ENCODE peak calls at places on chromosomes 2 and 18, in ten cellular contexts. D is astrocyte; A is upper lobe of right lung; I is BJ; U is GM23248; H is CD8-positive, alpha-beta T cell; C is adipocyte; G is lung; M is fibroblast of lung; K is right lobe of liver. J is an unnamed sample.

GRCh38 chr2:197141669-197142068 is 168.9 kb downstream of the ANKRD44 start:
- DNase-seq in U (no peak), G (no peak), A (no peak), I (no peak), K (no peak), D (no peak), M (no peak), C (no peak), H (no peak), J (no peak)

GRCh38 chr2:111168528-111168929 is 47.8 kb downstream of the BCL2L11 start:
- DNase-seq in U (peak; percentile 93), K (no peak), M (peak; percentile 78), A (no peak), G (no peak), I (no peak), H (peak; percentile 56), D (peak; percentile 69), C (peak; percentile 76), J (peak; percentile 76)

GRCh38 chr2:201709747-201710146 is 11.3 kb upstream of the MPP4 start:
- DNase-seq in K (no peak), I (no peak), C (no peak), H (no peak), U (no peak), M (peak; percentile 51), A (no peak), G (no peak), D (peak; percentile 32), J (no peak)

GRCh38 chr2:207676827-207677354 is 34.5 kb upstream of the CCNYL1 start:
- DNase-seq in C (peak; percentile 83), H (no peak), K (no peak), D (peak; percentile 90), M (peak; percentile 92), U (peak; percentile 67), G (no peak), A (no peak), I (peak; percentile 19), J (peak; percentile 70)

GRCh38 chr18:71116535-71116934 is 827.7 kb downstream of the SOCS6 start:
- DNase-seq in C (no peak), G (no peak), I (no peak), U (no peak), A (no peak), M (no peak), H (no peak), K (no peak), D (no peak), J (no peak)

GRCh38 chr18:49968649-49969309 is 155.4 kb upstream of the ACAA2 start:
- DNase-seq in K (no peak), H (no peak), C (no peak), G (no peak), A (no peak), D (no peak), I (no peak), M (no peak), U (no peak), J (no peak)

GRCh38 chr18:2441544-2441943 is 129.8 kb downstream of the METTL4 start:
- DNase-seq in U (peak; percentile 22), D (peak; percentile 40), K (no peak), I (no peak), C (no peak), H (no peak), M (peak; percentile 62), G (no peak), A (no peak), J (no peak)

GRCh38 chr18:76658627-76659026 is 163.6 kb upstream of the ZNF516 start:
- DNase-seq in D (no peak), G (no peak), A (no peak), U (peak; percentile 9), M (peak; percentile 9), I (no peak), C (no peak), K (no peak), H (no peak), J (peak; percentile 2)

GRCh38 chr2:9110893-9111569 is 95.6 kb upstream of the ASAP2 start:
- DNase-seq in C (no peak), I (no peak), H (no peak), D (peak; percentile 29), A (no peak), U (peak; percentile 28), K (no peak), G (no peak), M (peak; percentile 43), J (peak; percentile 65)

GRCh38 chr2:9385841-9386240 is 37.5 kb downstream of the ITGB1BP1 start:
- DNase-seq in D (peak; percentile 41), A (peak; percentile 49), H (no peak), M (peak; percentile 57), I (no peak), G (no peak), K (no peak), C (no peak), U (no peak), J (no peak)

GRCh38 chr2:231386446-231386845 is 9.1 kb upstream of the B3GNT7 start:
- DNase-seq in I (peak; percentile 56), A (no peak), H (no peak), D (peak; percentile 88), K (no peak), C (peak; percentile 44), G (no peak), U (peak; percentile 83), M (peak; percentile 90), J (no peak)

GRCh38 chr2:119823734-119824334 is 64.1 kb downstream of the PTPN4 start:
- DNase-seq in K (no peak), H (no peak), A (no peak), I (no peak), D (peak; percentile 19), G (no peak), C (peak; percentile 72), U (peak; percentile 72), M (peak; percentile 46), J (peak; percentile 49)

GRCh38 chr2:24233321-24233720 is 58.5 kb downstream of the FAM228A start:
- DNase-seq in K (no peak), C (no peak), D (no peak), U (peak; percentile 19), I (no peak), M (peak; percentile 16), H (no peak), A (no peak), G (no peak), J (no peak)

GRCh38 chr2:230666446-230666845 is 46.2 kb upstream of the CAB39 start:
- DNase-seq in C (no peak), I (no peak), D (no peak), G (no peak), M (no peak), K (no peak), U (no peak), H (no peak), A (no peak), J (no peak)

GRCh38 chr2:29110916-29111315 is 4.3 kb upstream of the CLIP4 start:
- DNase-seq in A (no peak), M (peak; percentile 54), K (no peak), U (peak; percentile 60), C (no peak), D (peak; percentile 36), G (no peak), H (no peak), I (no peak), J (no peak)

GRCh38 chr2:218074031-218074430 is 5.0 kb downstream of the RUFY4 start:
- DNase-seq in I (no peak), K (no peak), M (peak; percentile 5), U (no peak), H (no peak), D (no peak), C (peak; percentile 44), A (no peak), G (no peak), J (peak; percentile 75)

GRCh38 chr18:61992285-61992684 is 99.5 kb upstream of the RNF152 start:
- DNase-seq in C (peak; percentile 79), G (no peak), D (peak; percentile 91), U (peak; percentile 81), I (peak; percentile 46), H (no peak), M (peak; percentile 94), A (no peak), K (no peak), J (peak; percentile 92)

GRCh38 chr2:158496986-158497385 is 40.2 kb downstream of the PKP4 start:
- DNase-seq in D (no peak), C (no peak), M (no peak), K (no peak), H (no peak), I (no peak), G (no peak), A (no peak), U (no peak), J (no peak)

GRCh38 chr2:1742680-1743395 is 1.5 kb downstream of the PXDN start:
- DNase-seq in U (peak; percentile 96), A (peak; percentile 84), M (peak; percentile 94), I (peak; percentile 80), K (peak; percentile 59), H (no peak), D (peak; percentile 93), C (peak; percentile 93), G (peak; percentile 67), J (peak; percentile 85)
- H3K4me3 ChIP-seq in U (peak overlapping the region; percentile 95), A (peak overlapping the region; percentile 67), M (peak overlapping the region; percentile 74), I (peak overlapping the region; percentile 78), K (peak overlapping the region; percentile 49), H (no peak overlapping the region), D (peak overlapping the region; percentile 80), C (peak overlapping the region; percentile 87), G (peak overlapping the region; percentile 52), J (peak overlapping the region; percentile 95)

GRCh38 chr2:5677133-5677532 is 15.1 kb upstream of the SOX11 start:
- DNase-seq in D (no peak), M (no peak), C (peak; percentile 10), G (no peak), U (no peak), I (no peak), A (no peak), H (no peak), K (no peak), J (no peak)
- H3K27me3 ChIP-seq in D (peaks cover 11% of the 10 kb centered on the region), M (no peaks in the 10 kb centered on the region), C (peaks cover 6% of the 10 kb centered on the region), G (no peaks in the 10 kb centered on the region), U (peaks cover 3% of the 10 kb centered on the region), I (no peaks in the 10 kb centered on the region), A (peaks cover 16% of the 10 kb centered on the region), H (no peaks in the 10 kb centered on the region), K (peaks cover 4% of the 10 kb centered on the region), J (no peaks in the 10 kb centered on the region)

DNA sequence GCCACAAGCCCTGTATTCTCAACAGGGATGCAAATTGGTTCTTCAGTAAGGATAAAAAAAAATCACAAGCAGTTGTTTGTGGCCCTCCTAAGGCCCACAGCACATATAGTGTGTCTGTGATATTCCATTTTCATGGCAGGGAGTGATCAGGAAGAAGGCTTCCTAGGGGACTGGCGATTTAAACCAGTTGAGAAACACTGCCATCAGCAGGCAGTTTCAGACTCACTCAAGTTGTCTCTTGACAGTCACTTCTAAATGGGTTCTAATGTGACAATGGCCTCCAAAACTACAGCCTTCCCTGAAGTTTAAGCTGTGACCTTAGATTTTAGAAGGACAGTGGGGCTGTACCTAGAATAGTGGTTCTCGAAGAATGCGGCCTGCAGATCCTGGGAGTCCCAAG is 6.0 kb downstream of the CIAO1 start:
- DNase-seq in U (no peak), A (no peak), G (no peak), C (no peak), I (no peak), H (no peak), D (no peak), M (no peak), K (no peak), J (no peak)
- H3K36me3 ChIP-seq in U (peaks cover 34% of the 10 kb centered on the region), A (peaks cover 97% of the 10 kb centered on the region), G (peaks cover 46% of the 10 kb centered on the region), C (peaks cover 79% of the 10 kb centered on the region), I (peaks cover 27% of the 10 kb centered on the region), H (peaks cover 39% of the 10 kb centered on the region), D (peaks cover 42% of the 10 kb centered on the region), M (peaks cover 16% of the 10 kb centered on the region), K (peaks cover 11% of the 10 kb centered on the region), J (peaks cover 89% of the 10 kb centered on the region)

DNA sequence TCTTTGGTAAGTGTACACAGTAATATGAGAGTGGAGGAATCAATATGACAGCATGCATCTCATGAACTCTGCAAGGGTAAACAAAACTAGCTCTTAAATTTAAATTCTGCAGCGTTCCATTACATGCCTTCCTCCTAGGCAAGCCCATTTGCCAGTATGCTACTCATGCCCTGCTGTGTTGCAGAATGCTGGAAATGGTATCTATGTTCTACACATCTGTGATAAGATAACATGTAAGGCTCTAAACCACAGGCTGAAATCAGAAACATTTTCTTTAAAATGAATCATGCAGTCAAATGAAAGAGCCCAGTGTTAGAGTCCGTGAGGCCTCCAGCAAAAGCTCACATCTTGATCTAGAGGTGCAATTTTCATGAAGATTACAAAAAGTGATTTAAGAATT is 112.8 kb upstream of the FN1 start:
- DNase-seq in G (no peak), A (no peak), C (peak; percentile 44), K (no peak), H (no peak), D (peak; percentile 83), M (peak; percentile 88), I (no peak), U (peak; percentile 48), J (no peak)
- H3K4me3 ChIP-seq in G (no peak overlapping the region), A (no peak overlapping the region), C (no peak overlapping the region), K (no peak overlapping the region), H (no peak overlapping the region), D (no peak overlapping the region), M (no peak overlapping the region), I (no peak overlapping the region), U (no peak overlapping the region), J (no peak overlapping the region)

J was measured in SJSA1.